ENCODE peak calls at places on chromosomes 11 and 22, in nine cellular contexts. F, G, R, N, M, Z, Y, W and H are unnamed samples. For H3K27me3, the result is how much of the 10 kb centered on the place peaks cover.

GRCh38 chr11:128574576-128575011 is 12.8 kb downstream of the ETS1 start:
- DNase-seq in Y (no peak), R (no peak), N (no peak), F (peak), M (no peak), W (no peak), Z (no peak), G (no peak), H (no peak)

GRCh38 chr11:2761131-2762030 is 61.6 kb upstream of the KCNQ1OT1 start:
- DNase-seq in W (no peak), R (peak), M (no peak), Z (peak), N (no peak), F (no peak), Y (peak), G (no peak), H (no peak)

GRCh38 chr22:37752189-37753061 is 55.3 kb upstream of the GCAT start:
- DNase-seq in Z (no peak), G (no peak), R (peak), Y (peak), W (peak), F (peak), M (peak), N (peak), H (peak)

GRCh38 chr11:47007579-47007978 is 71.0 kb downstream of the CSTPP1 start:
- DNase-seq in Y (no peak), F (no peak), M (no peak), G (no peak), Z (no peak), W (peak), N (no peak), R (no peak), H (no peak)

GRCh38 chr11:95577716-95578460 is 211.7 kb downstream of the FAM76B start:
- DNase-seq in N (peak), F (peak), G (no peak), Y (no peak), Z (no peak), W (no peak), R (no peak), M (no peak), H (peak)

GRCh38 chr11:19800162-19800561 is 87.5 kb downstream of the NAV2 start:
- DNase-seq in Y (no peak), Z (no peak), F (no peak), R (no peak), G (no peak), N (no peak), M (no peak), W (no peak), H (no peak)

GRCh38 chr22:50208430-50208938 is 7.7 kb downstream of the SELENOO start:
- DNase-seq in M (no peak), W (no peak), R (no peak), N (no peak), G (no peak), F (no peak), Z (no peak), Y (no peak), H (no peak)

GRCh38 chr11:100434821-100435641 is 252.1 kb upstream of the ARHGAP42 start:
- DNase-seq in F (no peak), W (no peak), Y (no peak), G (no peak), Z (no peak), N (no peak), M (no peak), R (no peak), H (no peak)

GRCh38 chr11:76246271-76246933 is 40.1 kb upstream of the WNT11 start:
- DNase-seq in Y (no peak), G (no peak), W (no peak), N (no peak), M (no peak), F (no peak), Z (no peak), R (no peak), H (no peak)

GRCh38 chr22:44669725-44670027 is 32.3 kb upstream of the PRR5 start:
- DNase-seq in W (peak), M (no peak), G (no peak), N (no peak), Z (peak), R (peak), F (peak), Y (no peak), H (no peak)

GRCh38 chr22:44667829-44668189 is 34.2 kb upstream of the PRR5 start:
- DNase-seq in N (no peak), W (no peak), M (no peak), F (no peak), Z (no peak), G (peak), R (peak), Y (no peak), H (no peak)

GRCh38 chr22:44667276-44667675 is 34.7 kb upstream of the PRR5 start:
- DNase-seq in R (no peak), W (peak), Z (no peak), Y (no peak), M (no peak), F (no peak), N (no peak), G (no peak), H (no peak)

GRCh38 chr22:44668886-44669724 is 32.9 kb upstream of the PRR5 start:
- DNase-seq in G (no peak), F (no peak), Z (no peak), N (no peak), W (peak), M (no peak), R (peak), Y (no peak), H (no peak)

DNA sequence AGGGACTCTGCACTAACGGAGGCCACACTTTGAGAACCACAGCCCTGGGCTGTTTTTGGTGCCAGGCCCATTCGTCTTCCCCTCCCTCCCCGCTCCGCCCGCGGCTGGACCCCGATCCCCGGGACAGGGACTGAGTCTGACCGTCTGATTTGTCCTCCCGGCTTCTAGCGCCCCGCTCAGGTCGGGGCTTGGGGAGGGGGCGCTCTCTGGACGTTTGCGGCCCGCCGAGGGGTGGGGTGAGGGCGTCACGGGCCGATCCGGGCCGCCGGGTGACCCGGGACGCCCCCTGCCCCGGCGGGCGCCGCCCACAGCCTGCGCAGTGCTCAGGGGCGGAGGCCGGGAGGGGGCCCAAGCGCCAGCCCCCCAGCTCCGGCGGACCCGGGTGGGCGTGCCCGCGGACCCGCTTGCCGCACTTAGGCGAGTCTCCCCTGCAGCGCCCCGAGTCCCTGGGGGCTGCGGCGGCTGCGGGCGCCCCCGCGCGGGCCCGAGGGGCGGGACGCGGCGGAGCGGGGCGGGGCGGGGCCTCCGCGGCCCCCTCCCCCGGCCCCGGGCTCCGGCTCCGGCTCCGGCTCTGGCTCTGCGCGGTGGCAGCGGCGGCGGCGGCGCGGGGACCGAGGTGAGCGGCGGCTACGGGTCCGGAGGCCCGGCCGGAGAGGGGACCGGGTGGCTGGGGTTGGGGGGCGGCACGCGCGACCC is 33.7 kb upstream of the PRR5 start:
- DNase-seq in R (peak), M (no peak), G (peak), Y (no peak), N (no peak), Z (peak), F (no peak), W (peak), H (no peak)
- H3K4me3 ChIP-seq in R (peak), M (peak), G (peak), Y (no peak), N (peak), Z (peak), F (peak), W (peak), H (peak)

DNA sequence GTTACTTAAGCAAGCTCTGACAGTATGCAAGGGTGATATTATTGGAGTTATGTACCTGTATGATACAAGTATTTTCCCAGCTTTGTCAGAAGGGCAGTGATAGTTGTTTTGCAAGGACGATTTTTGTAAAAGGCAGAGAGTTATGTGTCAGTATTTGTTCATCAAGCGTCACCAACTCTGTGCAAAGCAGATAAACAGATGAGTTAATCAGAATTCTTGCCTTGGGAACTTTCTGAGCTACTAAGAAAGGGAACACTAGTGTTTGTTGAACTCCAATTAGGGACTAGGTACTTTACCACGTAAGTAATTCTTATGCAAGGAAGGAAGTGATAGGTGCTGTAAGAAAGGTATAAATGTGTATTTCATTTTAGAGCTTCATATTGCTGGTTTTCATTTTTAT is 1.5 kb downstream of the USP47 start:
- DNase-seq in M (no peak), R (no peak), G (no peak), Z (no peak), Y (no peak), N (peak), F (peak), W (no peak), H (peak)
- TF ChIP-seq CTCF in M (no peak), R (no peak), G (no peak), Z (no peak), Y (no peak), N (no peak), F (no peak), W (no peak), H (no peak)

DNA sequence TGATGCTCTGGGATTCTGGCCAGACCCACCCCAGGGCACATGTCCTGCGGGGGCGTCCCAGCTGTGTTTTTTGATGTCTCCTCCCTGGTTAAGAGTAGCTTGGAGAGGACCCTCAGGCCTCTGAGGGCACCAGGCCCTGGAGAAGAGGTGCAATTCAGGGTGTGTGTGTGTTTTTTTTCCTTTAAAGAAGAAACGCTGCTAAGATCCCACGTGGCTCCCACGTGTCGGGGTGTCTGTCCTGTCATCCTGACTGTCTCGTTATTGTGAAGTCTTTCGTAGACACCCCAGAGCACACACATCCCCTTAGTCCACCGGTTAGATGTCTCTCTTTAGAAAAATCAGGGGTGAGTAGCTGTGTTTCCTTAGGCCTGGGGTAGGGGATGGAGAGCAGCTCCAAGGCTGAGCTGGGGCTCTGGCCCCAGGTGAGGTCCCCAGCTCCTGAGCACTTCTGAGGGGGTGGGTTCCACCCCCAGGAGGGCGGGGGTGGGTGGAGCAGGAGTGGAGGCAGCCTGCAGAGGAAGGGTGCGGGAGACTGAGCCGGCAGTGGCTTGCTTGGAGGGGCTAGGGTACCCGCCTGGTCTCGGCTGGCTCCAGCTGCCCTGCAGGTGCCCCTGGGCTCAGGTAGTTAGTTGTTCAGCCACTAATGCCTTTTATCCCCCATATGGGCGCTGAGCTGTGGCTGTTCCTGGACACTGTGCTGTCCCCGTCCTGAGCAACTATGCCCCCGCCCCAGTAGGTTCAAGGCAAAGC is 116.4 kb downstream of the CACNA1I start:
- DNase-seq in G (no peak), W (no peak), R (no peak), Y (no peak), F (no peak), Z (no peak), N (no peak), M (no peak), H (no peak)
- H3K27me3 ChIP-seq in G (under half), W (under half), R (under half), Y (under half), F (half or more), Z (under half), N (under half), M (under half), H (half or more)

GRCh38 chr11:62343822-62344609 is 6.8 kb downstream of the ASRGL1 start:
- DNase-seq in R (no peak), Y (no peak), W (no peak), G (no peak), F (no peak), N (no peak), M (no peak), Z (no peak), H (no peak)

GRCh38 chr11:62338218-62338617 is 970 bp downstream of the ASRGL1 start:
- DNase-seq in Z (no peak), Y (no peak), G (no peak), N (no peak), W (no peak), M (no peak), F (no peak), R (no peak), H (no peak)

GRCh38 chr11:62337682-62338181 is 484 bp downstream of the ASRGL1 start:
- DNase-seq in Y (peak), G (peak), R (peak), N (no peak), F (no peak), Z (no peak), W (peak), M (no peak), H (no peak)

GRCh38 chr11:62336949-62337681 is at the start of gene ASRGL1:
- DNase-seq in G (peak), R (peak), N (peak), Y (peak), F (peak), W (peak), M (no peak), Z (peak), H (no peak)

DNA sequence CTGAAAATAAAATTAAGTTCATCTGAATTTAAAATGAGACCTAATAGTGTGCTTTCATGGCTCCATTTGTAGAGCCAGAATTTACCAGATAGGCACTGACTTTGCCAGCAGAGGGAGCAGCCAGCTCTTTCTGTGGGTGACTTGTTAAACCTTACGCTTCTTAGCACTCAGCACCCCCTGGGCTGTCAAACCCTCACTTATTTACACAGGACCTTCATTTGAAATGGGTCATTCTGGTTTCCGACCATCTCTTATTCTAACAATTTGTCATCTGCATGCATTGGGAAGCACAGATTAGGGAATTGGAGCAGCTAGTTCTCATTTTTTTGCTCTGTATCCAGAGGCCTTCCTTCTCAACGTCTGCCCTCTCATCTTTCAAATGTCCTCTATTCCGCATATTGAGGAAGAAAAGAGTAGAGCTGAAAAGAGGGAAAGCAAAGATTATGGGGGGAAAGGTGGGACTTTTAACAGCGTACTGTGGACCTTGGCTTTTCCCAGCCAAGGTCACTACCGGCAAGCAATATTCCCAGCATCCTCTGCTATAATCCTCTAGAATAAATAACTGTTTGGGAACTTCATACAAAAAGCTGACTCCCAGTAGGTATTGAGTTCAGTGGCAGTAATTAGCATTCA is 3.1 kb downstream of the ASRGL1 start:
- DNase-seq in M (peak), F (peak), R (peak), Z (peak), W (peak), N (peak), Y (peak), G (peak), H (no peak)
- H3K4me3 ChIP-seq in M (no peak), F (no peak), R (no peak), Z (no peak), W (peak), N (no peak), Y (no peak), G (no peak), H (no peak)

GRCh38 chr22:47406180-47406723 is 643.8 kb downstream of the TBC1D22A start:
- DNase-seq in N (no peak), M (no peak), F (no peak), G (no peak), R (peak), Z (no peak), W (no peak), Y (no peak), H (no peak)
- TF ChIP-seq CTCF in N (no peak), M (no peak), F (no peak), G (no peak), R (no peak), Z (no peak), W (no peak), Y (no peak), H (no peak)

GRCh38 chr22:32112380-32112779 is 46.7 kb downstream of the C22orf42 start:
- DNase-seq in Y (no peak), N (no peak), R (no peak), W (no peak), M (no peak), F (no peak), G (no peak), Z (no peak), H (no peak)
- H3K27me3 ChIP-seq in Y (under half), N (under half), R (under half), W (under half), M (under half), F (under half), G (under half), Z (under half), H (under half)

GRCh38 chr11:203056-203944 is 3.9 kb downstream of the BET1L start:
- DNase-seq in R (peak), F (no peak), G (no peak), Z (peak), N (no peak), Y (peak), M (no peak), W (no peak), H (no peak)

GRCh38 chr11:205221-206001 is 1.8 kb downstream of the BET1L start:
- DNase-seq in M (no peak), Z (peak), F (no peak), R (no peak), N (no peak), G (no peak), W (no peak), Y (peak), H (no peak)

GRCh38 chr11:206002-206384 is 1.2 kb downstream of the BET1L start:
- DNase-seq in M (no peak), N (no peak), Y (no peak), R (no peak), G (no peak), W (no peak), Z (no peak), F (no peak), H (no peak)

GRCh38 chr11:203945-204586 is 3.1 kb downstream of the BET1L start:
- DNase-seq in G (no peak), N (no peak), W (no peak), F (no peak), R (peak), M (no peak), Z (peak), Y (peak), H (no peak)

DNA sequence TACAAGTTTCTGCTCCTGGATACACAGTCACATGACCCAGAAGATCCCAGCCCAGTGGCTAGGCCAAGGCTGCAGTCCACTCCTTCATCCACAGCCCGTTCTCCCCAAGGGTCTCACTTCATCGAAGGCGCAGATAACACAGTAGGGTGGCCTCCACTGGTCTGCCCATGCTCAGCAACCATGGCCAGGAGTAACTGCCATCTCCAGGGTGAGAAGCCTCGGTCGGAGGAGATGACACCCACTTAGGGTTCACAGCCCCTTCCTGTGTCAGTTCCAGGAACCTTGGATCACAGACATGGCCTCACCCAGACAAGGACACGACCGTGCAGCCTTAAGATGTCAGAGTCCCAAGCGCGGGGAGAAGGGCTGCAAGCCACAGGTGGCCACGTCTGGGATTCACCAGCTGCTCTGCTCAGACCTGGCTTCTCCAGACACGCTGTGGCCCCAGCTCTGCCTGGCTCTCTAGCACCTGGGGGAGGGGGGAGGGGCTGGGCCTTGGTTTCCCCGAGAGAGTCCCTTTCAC is 2.6 kb downstream of the BET1L start:
- DNase-seq in Y (peak), W (no peak), G (no peak), N (no peak), F (no peak), M (no peak), Z (no peak), R (peak), H (no peak)
- H3K4me3 ChIP-seq in Y (no peak), W (no peak), G (no peak), N (no peak), F (no peak), M (no peak), Z (no peak), R (no peak), H (no peak)

GRCh38 chr11:35141538-35141937 is 2.6 kb downstream of the CD44 start:
- DNase-seq in W (no peak), G (no peak), Y (peak), N (no peak), Z (no peak), M (no peak), F (no peak), R (no peak), H (no peak)

GRCh38 chr11:35144103-35144741 is 5.3 kb downstream of the CD44 start:
- DNase-seq in W (no peak), F (peak), M (no peak), Y (no peak), Z (no peak), N (peak), R (no peak), G (peak), H (no peak)

GRCh38 chr11:35141034-35141433 is 2.1 kb downstream of the CD44 start:
- DNase-seq in G (no peak), F (no peak), R (no peak), Z (no peak), M (no peak), N (no peak), Y (no peak), W (no peak), H (no peak)

GRCh38 chr11:35143509-35144102 is 4.6 kb downstream of the CD44 start:
- DNase-seq in W (no peak), G (no peak), Z (no peak), R (no peak), N (no peak), Y (no peak), M (no peak), F (no peak), H (no peak)

GRCh38 chr11:35142481-35143207 is 3.7 kb downstream of the CD44 start:
- DNase-seq in R (no peak), Y (peak), M (no peak), Z (no peak), N (peak), G (no peak), W (no peak), F (peak), H (no peak)
- TF ChIP-seq CTCF in R (peak), Y (no peak), M (no peak), Z (no peak), N (no peak), G (no peak), W (peak), F (no peak), H (peak)